ENCODE peak calls at places on chromosomes 7 and 10, in four cellular contexts. One of them, this sample, is unnamed.

GRCh38 chr7:138468244-138469123 is 8.4 kb downstream of the TRIM24 start:
- DNase-seq in astrocyte: no peak
- DNase-seq in HepG2: no peak
- DNase-seq in SK-N-SH: no peak
- DNase-seq in this sample: no peak

GRCh38 chr7:125430013-125430412 is 500.4 kb upstream of the POT1 start:
- DNase-seq in astrocyte: no peak
- DNase-seq in HepG2: no peak
- DNase-seq in SK-N-SH: no peak
- DNase-seq in this sample: no peak

GRCh38 chr10:124474502-124475070 is 13.0 kb downstream of the LHPP start:
- DNase-seq in astrocyte: no peak
- DNase-seq in HepG2: no peak
- DNase-seq in SK-N-SH: no peak
- DNase-seq in this sample: no peak

GRCh38 chr7:107002131-107002803 is 42.2 kb upstream of the PRKAR2B start:
- DNase-seq in astrocyte: no peak
- DNase-seq in HepG2: no peak
- DNase-seq in SK-N-SH: no peak
- DNase-seq in this sample: no peak

GRCh38 chr7:69781412-69781846 is 183.2 kb downstream of the AUTS2 start:
- DNase-seq in astrocyte: peak; percentile 70
- DNase-seq in HepG2: no peak
- DNase-seq in SK-N-SH: no peak
- DNase-seq in this sample: no peak

GRCh38 chr10:70592746-70593512 is 9.6 kb downstream of the PRF1 start:
- DNase-seq in astrocyte: no peak
- DNase-seq in HepG2: no peak
- DNase-seq in SK-N-SH: no peak
- DNase-seq in this sample: no peak

GRCh38 chr10:5590816-5591215 is 66.1 kb downstream of the CALML3 start:
- DNase-seq in astrocyte: no peak
- DNase-seq in HepG2: no peak
- DNase-seq in SK-N-SH: peak; percentile 51
- DNase-seq in this sample: no peak

GRCh38 chr7:154553711-154554265 is 449.1 kb downstream of the PAXIP1 start:
- DNase-seq in astrocyte: no peak
- DNase-seq in HepG2: no peak
- DNase-seq in SK-N-SH: peak; percentile 57
- DNase-seq in this sample: no peak

GRCh38 chr10:132713421-132714095 is 72.4 kb downstream of the NKX6-2 start:
- DNase-seq in astrocyte: no peak
- DNase-seq in HepG2: no peak
- DNase-seq in SK-N-SH: no peak
- DNase-seq in this sample: no peak

GRCh38 chr10:132714096-132714721 is 71.7 kb downstream of the NKX6-2 start:
- DNase-seq in astrocyte: peak; percentile 26
- DNase-seq in HepG2: no peak
- DNase-seq in SK-N-SH: no peak
- DNase-seq in this sample: no peak

GRCh38 chr10:132715791-132716680 is 69.9 kb downstream of the NKX6-2 start:
- DNase-seq in astrocyte: no peak
- DNase-seq in HepG2: no peak
- DNase-seq in SK-N-SH: no peak
- DNase-seq in this sample: no peak

GRCh38 chr10:132714906-132715790 is 70.8 kb downstream of the NKX6-2 start:
- DNase-seq in astrocyte: no peak
- DNase-seq in HepG2: no peak
- DNase-seq in SK-N-SH: no peak
- DNase-seq in this sample: no peak

DNA sequence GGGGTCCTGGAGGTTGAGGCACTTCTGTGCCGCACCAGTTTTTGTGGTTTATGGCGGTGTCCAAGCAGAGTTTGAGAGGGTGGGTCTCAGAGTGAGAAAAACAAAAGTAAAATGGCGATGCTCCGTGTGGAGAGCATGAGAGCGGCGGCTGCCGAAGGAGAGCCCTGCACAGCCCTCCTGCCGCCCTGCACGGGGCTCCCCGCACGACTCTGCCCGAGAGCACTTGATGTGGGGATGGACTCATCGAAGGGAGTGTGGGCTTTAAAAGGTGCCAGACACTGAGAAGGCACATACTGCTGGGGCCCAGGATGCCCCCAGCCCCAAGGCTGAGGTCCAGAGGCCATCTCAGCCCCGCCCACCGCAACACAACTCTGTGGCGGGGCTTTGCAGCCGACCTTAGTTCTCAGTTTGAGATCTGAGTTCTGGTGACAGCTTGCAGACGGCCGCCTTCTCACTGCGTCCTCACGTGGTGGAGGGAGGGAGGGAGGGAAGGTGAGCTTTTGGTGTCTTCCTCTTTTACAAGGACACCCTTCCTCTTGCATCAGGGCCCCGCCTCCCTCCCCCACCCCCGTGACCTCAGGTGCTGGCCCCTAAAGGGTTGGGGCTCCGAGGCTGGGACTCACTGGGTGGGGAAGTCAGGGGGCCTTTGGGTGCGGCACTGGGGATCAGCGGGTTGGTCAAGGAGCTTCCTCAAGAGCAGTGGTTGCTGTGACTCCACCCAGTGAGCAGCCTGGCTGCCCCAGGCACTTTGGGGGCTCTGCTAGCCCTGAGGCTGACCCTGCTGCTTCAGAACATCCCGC is 69.1 kb downstream of the NKX6-2 start:
- DNase-seq in astrocyte: no peak
- DNase-seq in HepG2: no peak
- DNase-seq in SK-N-SH: no peak
- DNase-seq in this sample: no peak
- H3K4me3 ChIP-seq in astrocyte: no peak overlapping the region
- H3K4me3 ChIP-seq in HepG2: no peak overlapping the region
- H3K4me3 ChIP-seq in SK-N-SH: no peak overlapping the region
- H3K4me3 ChIP-seq in this sample: no peak overlapping the region

GRCh38 chr7:27198138-27198841 is 1.6 kb downstream of the HOXA13 start:
- DNase-seq in astrocyte: no peak
- DNase-seq in HepG2: no peak
- DNase-seq in SK-N-SH: no peak
- DNase-seq in this sample: peak; percentile 31

GRCh38 chr7:27201231-27202017 is 1.5 kb upstream of the HOXA13 start:
- DNase-seq in astrocyte: no peak
- DNase-seq in HepG2: no peak
- DNase-seq in SK-N-SH: no peak
- DNase-seq in this sample: peak; percentile 41

GRCh38 chr7:27200761-27201230 is 905 bp upstream of the HOXA13 start:
- DNase-seq in astrocyte: no peak
- DNase-seq in HepG2: no peak
- DNase-seq in SK-N-SH: no peak
- DNase-seq in this sample: peak; percentile 57

GRCh38 chr7:27198871-27199801 is 755 bp downstream of the HOXA13 start:
- DNase-seq in astrocyte: no peak
- DNase-seq in HepG2: no peak
- DNase-seq in SK-N-SH: peak; percentile 70
- DNase-seq in this sample: peak; percentile 20

DNA sequence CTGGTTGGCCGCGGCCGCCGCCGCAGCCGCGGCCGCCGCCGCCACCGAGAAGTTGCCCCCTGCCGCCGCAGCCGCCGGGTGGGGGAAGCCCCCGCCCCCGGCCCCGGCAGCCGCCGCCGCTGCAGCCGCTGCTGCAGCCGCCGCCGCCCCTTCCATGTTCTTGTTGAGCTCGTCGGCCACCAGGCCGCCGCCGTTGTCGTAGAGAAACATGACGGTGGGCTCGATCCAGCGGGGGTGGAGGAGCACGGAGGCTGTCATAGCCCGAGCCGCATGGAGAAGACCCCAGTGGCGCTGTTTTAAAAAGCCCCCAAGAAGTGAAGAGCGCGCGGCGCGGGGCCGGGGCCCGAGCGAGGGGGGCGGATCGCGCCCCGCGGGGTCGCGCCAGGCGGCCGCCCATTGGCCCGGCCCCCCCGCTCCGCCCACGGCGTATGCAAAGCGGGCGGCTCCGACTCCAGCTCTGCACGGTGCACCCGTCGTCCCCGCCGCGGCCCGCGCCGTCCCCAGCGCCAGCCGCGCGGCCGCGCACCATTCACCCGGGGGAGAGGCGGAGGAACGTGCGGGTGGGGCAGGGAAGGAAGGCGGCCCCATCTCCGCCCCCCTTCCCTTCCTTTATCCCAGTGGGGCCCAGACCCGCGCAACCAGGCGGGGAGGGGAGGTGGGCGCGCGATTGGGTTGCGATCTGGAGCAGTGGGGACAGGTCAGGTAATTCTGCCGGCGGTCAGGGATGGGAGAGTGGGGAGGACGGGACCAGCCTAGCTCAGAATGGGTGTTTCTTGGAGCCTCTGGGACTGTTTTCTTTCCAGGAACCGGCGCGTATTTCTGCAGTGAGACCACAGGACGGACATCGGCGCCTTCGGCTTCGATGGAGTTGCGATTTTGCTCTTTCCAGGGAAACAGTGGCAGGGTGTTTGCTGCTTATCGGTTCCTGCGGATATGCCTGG is at the start of gene HOXA13:
- DNase-seq in astrocyte: no peak
- DNase-seq in HepG2: no peak
- DNase-seq in SK-N-SH: peak; percentile 84
- DNase-seq in this sample: peak; percentile 92
- H3K9ac ChIP-seq in astrocyte: no peak within 1 kb of the TSS
- H3K9ac ChIP-seq in HepG2: no peak within 1 kb of the TSS
- H3K9ac ChIP-seq in SK-N-SH: no peak within 1 kb of the TSS
- H3K9ac ChIP-seq in this sample: peak within 1 kb of the TSS; percentile 97

GRCh38 chr7:140643416-140643815 is 2.8 kb upstream of the DENND2A start:
- DNase-seq in astrocyte: no peak
- DNase-seq in HepG2: no peak
- DNase-seq in SK-N-SH: no peak
- DNase-seq in this sample: no peak

GRCh38 chr7:140639366-140640053 is 1.1 kb downstream of the DENND2A start:
- DNase-seq in astrocyte: peak; percentile 95
- DNase-seq in HepG2: no peak
- DNase-seq in SK-N-SH: peak; percentile 66
- DNase-seq in this sample: peak; percentile 29

GRCh38 chr7:140640060-140640611 is 477 bp downstream of the DENND2A start:
- DNase-seq in astrocyte: peak; percentile 31
- DNase-seq in HepG2: no peak
- DNase-seq in SK-N-SH: peak; percentile 91
- DNase-seq in this sample: peak; percentile 38

GRCh38 chr7:140640727-140641531 is at the start of gene DENND2A:
- DNase-seq in astrocyte: peak; percentile 44
- DNase-seq in HepG2: no peak
- DNase-seq in SK-N-SH: peak; percentile 99
- DNase-seq in this sample: peak; percentile 48

GRCh38 chr7:140641532-140642191 is 1.0 kb upstream of the DENND2A start:
- DNase-seq in astrocyte: no peak
- DNase-seq in HepG2: no peak
- DNase-seq in SK-N-SH: no peak
- DNase-seq in this sample: no peak
- H3K4me3 ChIP-seq in astrocyte: peak overlapping the region; percentile 55
- H3K4me3 ChIP-seq in HepG2: no peak overlapping the region
- H3K4me3 ChIP-seq in SK-N-SH: no peak overlapping the region
- H3K4me3 ChIP-seq in this sample: peak overlapping the region; percentile 66

GRCh38 chr7:28570113-28570969 is 158.0 kb downstream of the CREB5 start:
- DNase-seq in astrocyte: no peak
- DNase-seq in HepG2: no peak
- DNase-seq in SK-N-SH: no peak
- DNase-seq in this sample: no peak

GRCh38 chr7:28572321-28573058 is 160.2 kb downstream of the CREB5 start:
- DNase-seq in astrocyte: no peak
- DNase-seq in HepG2: no peak
- DNase-seq in SK-N-SH: peak; percentile 45
- DNase-seq in this sample: peak; percentile 9

GRCh38 chr7:28571405-28571804 is 159.1 kb downstream of the CREB5 start:
- DNase-seq in astrocyte: no peak
- DNase-seq in HepG2: no peak
- DNase-seq in SK-N-SH: no peak
- DNase-seq in this sample: no peak

GRCh38 chr7:28573059-28573553 is 160.8 kb downstream of the CREB5 start:
- DNase-seq in astrocyte: peak; percentile 90
- DNase-seq in HepG2: peak; percentile 18
- DNase-seq in SK-N-SH: peak; percentile 65
- DNase-seq in this sample: peak; percentile 88

GRCh38 chr7:28570970-28571288 is 158.6 kb downstream of the CREB5 start:
- DNase-seq in astrocyte: no peak
- DNase-seq in HepG2: peak; percentile 12
- DNase-seq in SK-N-SH: no peak
- DNase-seq in this sample: peak; percentile 82
- H3K9ac ChIP-seq in astrocyte: no peak overlapping the region
- H3K9ac ChIP-seq in HepG2: no peak overlapping the region
- H3K9ac ChIP-seq in SK-N-SH: no peak overlapping the region
- H3K9ac ChIP-seq in this sample: no peak overlapping the region

GRCh38 chr7:44257618-44258422 is 57.0 kb downstream of the YKT6 start:
- DNase-seq in astrocyte: peak; percentile 84
- DNase-seq in HepG2: peak; percentile 67
- DNase-seq in SK-N-SH: peak; percentile 87
- DNase-seq in this sample: peak; percentile 78
- H3K4me3 ChIP-seq in astrocyte: peak overlapping the region; percentile 3
- H3K4me3 ChIP-seq in HepG2: no peak overlapping the region
- H3K4me3 ChIP-seq in SK-N-SH: no peak overlapping the region
- H3K4me3 ChIP-seq in this sample: no peak overlapping the region

DNA sequence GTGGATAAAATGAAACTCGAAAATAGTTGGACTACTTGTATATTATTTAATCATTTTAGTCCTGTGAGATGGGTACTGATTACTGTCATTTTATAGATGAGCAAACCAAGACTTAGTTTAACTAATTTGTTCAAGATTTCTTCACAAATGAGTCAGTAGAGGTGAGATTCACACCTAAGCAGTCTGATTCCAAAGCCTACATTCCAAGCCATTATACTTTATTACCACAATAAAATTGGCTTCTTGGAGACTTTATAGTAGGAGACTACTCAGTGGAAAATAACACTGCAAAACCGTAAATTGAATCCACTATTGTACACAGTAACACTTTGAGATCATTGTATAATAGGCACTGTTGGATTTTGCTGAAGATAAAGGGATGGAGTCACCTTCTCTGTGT is 2.2 kb downstream of the PHTF2 start:
- DNase-seq in astrocyte: no peak
- DNase-seq in HepG2: no peak
- DNase-seq in SK-N-SH: no peak
- DNase-seq in this sample: no peak
- H3K9ac ChIP-seq in astrocyte: no peak overlapping the region
- H3K9ac ChIP-seq in HepG2: no peak overlapping the region
- H3K9ac ChIP-seq in SK-N-SH: no peak overlapping the region
- H3K9ac ChIP-seq in this sample: no peak overlapping the region